ENCODE peak calls at places on chromosomes 13 and 19, in nine cellular contexts. S is COLO829; J is NCI-H774; O is endothelial cell; H is anterior cingulate cortex; W is tibial artery; X is kidney epithelial cell; K is EH; T is stimulated activated CD8-positive, alpha-beta memory T cell treated with anti-CD3 and anti-CD28 coated beads, Interleukin-12 subunit alpha, Interleukin-12 subunit beta, amount 100 ng/mL, for 4 hours. M is an unnamed sample.

GRCh38 chr13:30125422-30126073 is 181.8 kb downstream of the KATNAL1 start:
- DNase-seq in S (no peak), J (peak; percentile 16), O (no peak), H (no peak), W (no peak), X (peak; percentile 84), K (peak; percentile 89), T (no peak), M (no peak)

GRCh38 chr13:111614613-111615012 is 294.2 kb downstream of the TEX29 start:
- DNase-seq in S (no peak), J (peak; percentile 27), O (no peak), H (no peak), W (no peak), X (no peak), K (no peak), T (no peak), M (no peak)

GRCh38 chr13:24574847-24575246 is 62.3 kb upstream of the PARP4 start:
- DNase-seq in S (no peak), J (no peak), O (no peak), H (no peak), W (no peak), X (no peak), K (no peak), T (no peak), M (no peak)

GRCh38 chr13:21458457-21458815 is 667 bp downstream of the ZDHHC20 start:
- DNase-seq in S (peak; percentile 26), J (no peak), O (peak; percentile 28), H (peak; percentile 40), W (no peak), X (no peak), K (peak; percentile 22), T (peak; percentile 32), M (no peak)

GRCh38 chr13:99998261-99998660 is 16.7 kb downstream of the ZIC2 start:
- DNase-seq in S (no peak), J (no peak), O (no peak), H (no peak), W (no peak), X (no peak), K (no peak), T (no peak), M (peak; percentile 53)

GRCh38 chr19:51602189-51602854 is 27.9 kb downstream of the SIGLEC5 start:
- DNase-seq in S (no peak), J (no peak), O (no peak), H (no peak), W (no peak), X (no peak), K (no peak), T (no peak), M (no peak)

GRCh38 chr13:70253834-70254233 is 145.6 kb upstream of the KLHL1 start:
- DNase-seq in S (no peak), J (peak; percentile 46), O (no peak), H (no peak), W (no peak), X (no peak), K (no peak), T (no peak), M (peak; percentile 36)

GRCh38 chr13:109665211-109665610 is 121.2 kb downstream of the IRS2 start:
- DNase-seq in S (peak; percentile 42), J (no peak), O (no peak), H (no peak), W (no peak), X (no peak), K (no peak), T (no peak), M (no peak)

GRCh38 chr19:58338336-58338735 is 11.5 kb downstream of the ZSCAN22 start:
- DNase-seq in S (no peak), J (no peak), O (no peak), H (no peak), W (no peak), X (no peak), K (no peak), T (no peak), M (no peak)

GRCh38 chr19:33769208-33769607 is 27.5 kb upstream of the KCTD15 start:
- DNase-seq in S (no peak), J (no peak), O (no peak), H (no peak), W (no peak), X (no peak), K (no peak), T (no peak), M (no peak)

GRCh38 chr19:18469245-18470107 is 31.5 kb upstream of the ISYNA1 start:
- DNase-seq in S (peak; percentile 33), J (no peak), O (peak; percentile 81), H (peak; percentile 56), W (no peak), X (peak; percentile 47), K (peak; percentile 66), T (peak; percentile 30), M (no peak)

GRCh38 chr19:34237939-34238338 is 16.4 kb upstream of the GARRE1 start:
- DNase-seq in S (no peak), J (no peak), O (no peak), H (no peak), W (no peak), X (no peak), K (no peak), T (no peak), M (no peak)

GRCh38 chr13:97367016-97367415 is 67.0 kb upstream of the RAP2A start:
- DNase-seq in S (no peak), J (no peak), O (no peak), H (peak; percentile 40), W (no peak), X (peak; percentile 56), K (no peak), T (no peak), M (no peak)

GRCh38 chr19:6660930-6661329 is 9.0 kb downstream of the TNFSF14 start:
- DNase-seq in S (no peak), J (no peak), O (no peak), H (no peak), W (no peak), X (no peak), K (no peak), T (no peak), M (no peak)

GRCh38 chr19:33350538-33351309 is 22.8 kb upstream of the CEBPG start:
- DNase-seq in S (peak; percentile 68), J (no peak), O (no peak), H (peak; percentile 29), W (peak; percentile 70), X (no peak), K (peak; percentile 37), T (no peak), M (no peak)

GRCh38 chr13:46964789-46965527 is 68.1 kb upstream of the HTR2A start:
- DNase-seq in S (no peak), J (no peak), O (no peak), H (no peak), W (no peak), X (no peak), K (peak; percentile 64), T (no peak), M (no peak)

GRCh38 chr19:18349524-18350128 is 9.2 kb downstream of the PGPEP1 start:
- DNase-seq in S (peak; percentile 81), J (peak; percentile 28), O (peak; percentile 61), H (peak; percentile 35), W (no peak), X (no peak), K (peak; percentile 66), T (no peak), M (peak; percentile 41)

GRCh38 chr13:46168341-46168740 is 13.6 kb downstream of the LCP1 start:
- DNase-seq in S (peak; percentile 23), J (no peak), O (no peak), H (no peak), W (no peak), X (peak; percentile 56), K (peak; percentile 7), T (peak; percentile 31), M (no peak)

GRCh38 chr13:110869231-110869804 is 45.6 kb downstream of the ANKRD10 start:
- DNase-seq in S (no peak), J (peak; percentile 86), O (no peak), H (no peak), W (no peak), X (no peak), K (peak; percentile 68), T (no peak), M (no peak)

GRCh38 chr13:59475911-59476310 is 687.8 kb downstream of the DIAPH3 start:
- DNase-seq in S (no peak), J (no peak), O (no peak), H (no peak), W (no peak), X (no peak), K (no peak), T (no peak), M (no peak)

GRCh38 chr19:50203281-50204080 is at the start of gene MYH14:
- DNase-seq in S (peak; percentile 98), J (peak; percentile 95), O (no peak), H (peak; percentile 94), W (no peak), X (no peak), K (no peak), T (no peak), M (peak; percentile 34)

GRCh38 chr19:30355586-30355985 is 16.6 kb upstream of the ZNF536 start:
- DNase-seq in S (no peak), J (no peak), O (no peak), H (no peak), W (no peak), X (no peak), K (no peak), T (no peak), M (no peak)

GRCh38 chr13:70107498-70108271 is at the start of gene ATXN8OS:
- DNase-seq in S (no peak), J (no peak), O (peak; percentile 26), H (peak; percentile 14), W (no peak), X (no peak), K (no peak), T (no peak), M (no peak)

GRCh38 chr19:5953680-5954213 is 24.2 kb downstream of the RANBP3 start:
- DNase-seq in S (no peak), J (no peak), O (no peak), H (peak; percentile 17), W (no peak), X (no peak), K (peak; percentile 60), T (no peak), M (peak; percentile 18)

GRCh38 chr13:49560270-49561063 is 24.9 kb downstream of the RCBTB1 start:
- DNase-seq in S (no peak), J (no peak), O (no peak), H (no peak), W (no peak), X (peak; percentile 28), K (peak; percentile 10), T (no peak), M (peak; percentile 15)

GRCh38 chr13:21242236-21242635 is 65.8 kb downstream of the MRPL57 start:
- DNase-seq in S (no peak), J (no peak), O (peak; percentile 47), H (no peak), W (no peak), X (no peak), K (no peak), T (no peak), M (no peak)

GRCh38 chr13:93948523-93948922 is 531.0 kb downstream of the DCT start:
- DNase-seq in S (no peak), J (no peak), O (no peak), H (no peak), W (no peak), X (no peak), K (no peak), T (no peak), M (no peak)

GRCh38 chr19:925087-925911 is 536 bp upstream of the ARID3A start:
- DNase-seq in S (peak; percentile 89), J (peak; percentile 67), O (peak; percentile 74), H (peak; percentile 80), W (peak; percentile 89), X (no peak), K (peak; percentile 83), T (peak; percentile 69), M (peak; percentile 62)

GRCh38 chr13:40580566-40581276 is 85.7 kb downstream of the FOXO1 start:
- DNase-seq in S (no peak), J (no peak), O (no peak), H (no peak), W (no peak), X (no peak), K (no peak), T (no peak), M (no peak)

GRCh38 chr19:38060346-38060745 is 153.3 kb downstream of the SIPA1L3 start:
- DNase-seq in S (no peak), J (peak; percentile 95), O (no peak), H (no peak), W (no peak), X (no peak), K (no peak), T (no peak), M (no peak)

GRCh38 chr13:50074843-50075242 is 59.6 kb downstream of the KCNRG start:
- DNase-seq in S (no peak), J (no peak), O (no peak), H (no peak), W (no peak), X (no peak), K (no peak), T (no peak), M (no peak)